ENCODE peak calls at places on chromosome 5, in four cellular contexts. One of them, this sample, is unnamed.

GRCh38 chr5:27598576-27598975 is 560.2 kb upstream of the CDH9 start:
- DNase-seq in BE2C: no peak
- DNase-seq in activated T-cell treated with anti-CD3 and anti-CD28 coated beads for 1 hour: no peak
- DNase-seq in heart right ventricle: no peak
- DNase-seq in this sample: no peak

GRCh38 chr5:149804478-149805450 is 74.7 kb downstream of the PPARGC1B start:
- DNase-seq in activated T-cell treated with anti-CD3 and anti-CD28 coated beads for 1 hour: no peak
- DNase-seq in heart right ventricle: no peak
- DNase-seq in BE2C: no peak
- DNase-seq in this sample: no peak

GRCh38 chr5:61625682-61626620 is 293.9 kb downstream of the ZSWIM6 start:
- DNase-seq in BE2C: no peak
- DNase-seq in heart right ventricle: peak
- DNase-seq in activated T-cell treated with anti-CD3 and anti-CD28 coated beads for 1 hour: no peak
- DNase-seq in this sample: no peak

GRCh38 chr5:672329-673139 is 20.6 kb downstream of the TPPP start:
- DNase-seq in heart right ventricle: peak
- DNase-seq in activated T-cell treated with anti-CD3 and anti-CD28 coated beads for 1 hour: peak
- DNase-seq in BE2C: peak
- DNase-seq in this sample: peak

GRCh38 chr5:95284512-95285405 is at the start of gene MCTP1:
- DNase-seq in BE2C: peak
- DNase-seq in activated T-cell treated with anti-CD3 and anti-CD28 coated beads for 1 hour: no peak
- DNase-seq in heart right ventricle: peak
- DNase-seq in this sample: peak

GRCh38 chr5:176647870-176648466 is 684 bp downstream of the TSPAN17 start:
- DNase-seq in BE2C: peak
- DNase-seq in heart right ventricle: peak
- DNase-seq in activated T-cell treated with anti-CD3 and anti-CD28 coated beads for 1 hour: no peak
- DNase-seq in this sample: peak

GRCh38 chr5:151384106-151384505 is 36.7 kb upstream of the SLC36A2 start:
- DNase-seq in heart right ventricle: no peak
- DNase-seq in activated T-cell treated with anti-CD3 and anti-CD28 coated beads for 1 hour: no peak
- DNase-seq in BE2C: no peak
- DNase-seq in this sample: no peak

GRCh38 chr5:151651997-151652645 is 34.6 kb downstream of the SPARC start:
- DNase-seq in activated T-cell treated with anti-CD3 and anti-CD28 coated beads for 1 hour: peak
- DNase-seq in heart right ventricle: peak
- DNase-seq in BE2C: peak
- DNase-seq in this sample: peak

GRCh38 chr5:127564002-127564769 is 46.7 kb downstream of the PRRC1 start:
- DNase-seq in heart right ventricle: no peak
- DNase-seq in activated T-cell treated with anti-CD3 and anti-CD28 coated beads for 1 hour: peak
- DNase-seq in BE2C: peak
- DNase-seq in this sample: peak

GRCh38 chr5:151267481-151268275 is 14.7 kb downstream of the GM2A start:
- DNase-seq in activated T-cell treated with anti-CD3 and anti-CD28 coated beads for 1 hour: no peak
- DNase-seq in BE2C: no peak
- DNase-seq in heart right ventricle: no peak
- DNase-seq in this sample: no peak

GRCh38 chr5:56985941-56986630 is 34.2 kb upstream of the MIER3 start:
- DNase-seq in activated T-cell treated with anti-CD3 and anti-CD28 coated beads for 1 hour: no peak
- DNase-seq in heart right ventricle: no peak
- DNase-seq in BE2C: no peak
- DNase-seq in this sample: no peak

GRCh38 chr5:79507251-79508205 is 6.4 kb downstream of the HOMER1 start:
- DNase-seq in BE2C: no peak
- DNase-seq in activated T-cell treated with anti-CD3 and anti-CD28 coated beads for 1 hour: no peak
- DNase-seq in heart right ventricle: no peak
- DNase-seq in this sample: no peak

GRCh38 chr5:154157483-154158378 is 32.8 kb upstream of the GALNT10 start:
- DNase-seq in activated T-cell treated with anti-CD3 and anti-CD28 coated beads for 1 hour: no peak
- DNase-seq in BE2C: no peak
- DNase-seq in heart right ventricle: no peak
- DNase-seq in this sample: no peak

GRCh38 chr5:175895215-175895614 is 23.8 kb downstream of the CPLX2 start:
- DNase-seq in activated T-cell treated with anti-CD3 and anti-CD28 coated beads for 1 hour: no peak
- DNase-seq in heart right ventricle: no peak
- DNase-seq in BE2C: no peak
- DNase-seq in this sample: no peak

GRCh38 chr5:134911285-134912215 is 6.6 kb downstream of the PCBD2 start:
- DNase-seq in heart right ventricle: no peak
- DNase-seq in activated T-cell treated with anti-CD3 and anti-CD28 coated beads for 1 hour: no peak
- DNase-seq in BE2C: no peak
- DNase-seq in this sample: no peak